ENCODE peak calls at places on chromosomes 2 and 18, in ten cellular contexts. C is CD4-positive, CD25-positive, alpha-beta regulatory T cell; H is COLO829; Y is HFFc6; U is activated CD4-positive, alpha-beta T cell treated with anti-CD3 and anti-CD28 coated beads, Interleukin-2, amount 50 U/mL, for 4 hours; W is GM12891; O is Calu3; L is posterior cingulate gyrus; X is bronchial epithelial cell; A is amniotic stem cell. R is an unnamed sample.

GRCh38 chr18:45841060-45841764 is 15.7 kb downstream of the SIGLEC15 start:
- DNase-seq in H (no peak), L (peak; percentile 69), W (no peak), C (no peak), O (no peak), Y (no peak), A (no peak), U (no peak), X (no peak), R (no peak)

GRCh38 chr2:236137066-236137465 is 31.1 kb downstream of the GBX2 start:
- DNase-seq in C (no peak), X (no peak), O (no peak), A (no peak), H (no peak), Y (no peak), W (no peak), L (peak; percentile 65), U (no peak), R (no peak)

GRCh38 chr2:21981127-21981526 is 857.4 kb downstream of the TDRD15 start:
- DNase-seq in O (peak; percentile 2), U (no peak), Y (no peak), L (no peak), A (no peak), H (no peak), W (no peak), X (peak; percentile 28), C (no peak), R (no peak)

GRCh38 chr2:18180031-18180610 is 301.7 kb downstream of the KCNS3 start:
- DNase-seq in L (no peak), A (no peak), Y (no peak), C (no peak), H (no peak), W (no peak), X (no peak), U (no peak), O (no peak), R (no peak)

GRCh38 chr2:26572589-26572988 is 68.6 kb downstream of the CIB4 start:
- DNase-seq in H (no peak), X (no peak), A (no peak), Y (no peak), L (peak; percentile 21), O (no peak), W (no peak), C (no peak), U (no peak), R (no peak)

GRCh38 chr2:184611221-184612085 is 13.1 kb downstream of the ZNF804A start:
- DNase-seq in O (no peak), H (peak; percentile 8), A (peak; percentile 19), X (peak; percentile 33), L (no peak), W (no peak), C (no peak), Y (peak; percentile 17), U (no peak), R (peak; percentile 54)

GRCh38 chr2:179702912-179703311 is 158.5 kb downstream of the ZNF385B start:
- DNase-seq in H (no peak), W (no peak), X (no peak), U (no peak), L (no peak), C (no peak), O (no peak), A (no peak), Y (no peak), R (no peak)

GRCh38 chr2:3411103-3411502 is 31.6 kb downstream of the TRAPPC12 start:
- DNase-seq in L (no peak), Y (no peak), C (no peak), H (no peak), W (no peak), A (no peak), X (no peak), O (no peak), U (no peak), R (no peak)

GRCh38 chr2:114661926-114662670 is 219.7 kb downstream of the DPP10 start:
- DNase-seq in H (no peak), W (no peak), U (no peak), L (peak; percentile 92), C (no peak), O (no peak), A (no peak), Y (no peak), X (no peak), R (peak; percentile 5)

GRCh38 chr2:10792660-10793400 is 19.8 kb downstream of the PDIA6 start:
- DNase-seq in L (no peak), W (no peak), O (no peak), C (no peak), U (no peak), A (no peak), Y (no peak), H (no peak), X (no peak), R (peak; percentile 23)

GRCh38 chr2:136131961-136132839 is 14.3 kb upstream of the CXCR4 start:
- DNase-seq in W (peak; percentile 47), H (no peak), U (peak; percentile 51), Y (no peak), X (no peak), O (no peak), C (peak; percentile 79), L (no peak), A (no peak), R (no peak)

GRCh38 chr2:48454504-48454903 is 75.5 kb upstream of the STON1 start:
- DNase-seq in L (no peak), H (no peak), U (no peak), W (no peak), C (peak; percentile 25), A (no peak), Y (no peak), X (no peak), O (no peak), R (peak; percentile 14)

GRCh38 chr2:54653572-54654204 is 69.8 kb upstream of the EML6 start:
- DNase-seq in Y (no peak), O (no peak), L (no peak), A (no peak), C (no peak), X (no peak), U (no peak), H (no peak), W (no peak), R (no peak)

GRCh38 chr18:650428-650858 is 7.0 kb upstream of the TYMS start:
- DNase-seq in A (no peak), H (no peak), L (no peak), U (no peak), X (no peak), O (no peak), C (peak; percentile 82), Y (no peak), W (no peak), R (no peak)

GRCh38 chr2:36393738-36394256 is 38.2 kb downstream of the CRIM1 start:
- DNase-seq in C (no peak), Y (no peak), W (no peak), L (no peak), X (no peak), O (no peak), U (no peak), A (no peak), H (no peak), R (no peak)

GRCh38 chr18:13623348-13623747 is 103.0 kb downstream of the FAM210A start:
- DNase-seq in H (no peak), Y (no peak), X (no peak), A (no peak), C (no peak), L (peak; percentile 78), W (no peak), O (no peak), U (no peak), R (no peak)

GRCh38 chr2:86477349-86477748 is 36.2 kb downstream of the KDM3A start:
- DNase-seq in W (no peak), X (peak; percentile 17), L (no peak), H (no peak), U (no peak), C (no peak), Y (peak; percentile 15), A (no peak), O (no peak), R (no peak)

GRCh38 chr18:49722472-49722871 is 90.9 kb downstream of the ACAA2 start:
- DNase-seq in Y (no peak), X (no peak), U (no peak), H (no peak), A (no peak), W (no peak), C (no peak), L (no peak), O (peak; percentile 53), R (no peak)

GRCh38 chr2:68103656-68104055 is 40.9 kb upstream of the C1D start:
- DNase-seq in H (no peak), A (no peak), O (no peak), W (no peak), Y (peak; percentile 47), C (no peak), U (no peak), X (no peak), L (no peak), R (no peak)